ENCODE peak calls at places on chromosome 14, in seven cellular contexts. J is H9, G is mesendoderm, V is neuronal stem cell, Y is IMR-90, K is H1, Z is trophoblast cell. A is an unnamed sample.

GRCh38 chr14:86790408-86791364 is 1202.3 kb downstream of the GALC start:
- DNase-seq in J (no peak), G (peak; percentile 61), V (no peak), Y (no peak), K (no peak), Z (no peak), A (no peak)

GRCh38 chr14:31941487-31941886 is 135.6 kb upstream of the ARHGAP5 start:
- DNase-seq in J (no peak), G (no peak), V (no peak), Y (no peak), K (no peak), Z (no peak), A (no peak)

GRCh38 chr14:24251880-24252288 is 9.5 kb upstream of the TINF2 start:
- DNase-seq in J (no peak), G (no peak), V (no peak), Y (peak; percentile 67), K (no peak), Z (peak; percentile 18), A (peak; percentile 78)

GRCh38 chr14:85531594-85532391 is 1.8 kb downstream of the FLRT2 start:
- DNase-seq in J (peak; percentile 78), G (peak; percentile 91), V (peak; percentile 49), Y (peak; percentile 80), K (no peak), Z (no peak), A (peak; percentile 92)

GRCh38 chr14:22448035-22448904 is 140.8 kb downstream of the DAD1 start:
- DNase-seq in J (no peak), G (no peak), V (no peak), Y (no peak), K (no peak), Z (no peak), A (no peak)

GRCh38 chr14:76844223-76844622 is 18.0 kb downstream of the LRRC74A start:
- DNase-seq in J (peak; percentile 74), G (peak; percentile 77), V (no peak), Y (peak; percentile 29), K (no peak), Z (peak; percentile 21), A (no peak)

GRCh38 chr14:51581017-51581881 is 70.5 kb upstream of the FRMD6 start:
- DNase-seq in J (no peak), G (no peak), V (no peak), Y (peak; percentile 94), K (no peak), Z (peak; percentile 81), A (peak; percentile 88)

GRCh38 chr14:73924337-73924736 is 25.6 kb downstream of the FAM161B start:
- DNase-seq in J (no peak), G (no peak), V (no peak), Y (peak; percentile 81), K (no peak), Z (no peak), A (peak; percentile 15)

GRCh38 chr14:101899263-101899662 is 65.1 kb upstream of the DYNC1H1 start:
- DNase-seq in J (no peak), G (no peak), V (no peak), Y (no peak), K (no peak), Z (peak; percentile 21), A (no peak)

GRCh38 chr14:24351517-24351916 is 11.7 kb upstream of the RIPK3 start:
- DNase-seq in J (no peak), G (no peak), V (no peak), Y (peak; percentile 43), K (no peak), Z (no peak), A (peak; percentile 56)

GRCh38 chr14:30077946-30078345 is 150.3 kb upstream of the PRKD1 start:
- DNase-seq in J (no peak), G (no peak), V (no peak), Y (no peak), K (no peak), Z (no peak), A (no peak)

GRCh38 chr14:24334431-24335271 is at the start of gene ADCY4:
- DNase-seq in J (no peak), G (no peak), V (no peak), Y (no peak), K (no peak), Z (no peak), A (peak; percentile 34)

GRCh38 chr14:56099081-56099797 is 19.0 kb upstream of the PELI2 start:
- DNase-seq in J (no peak), G (peak; percentile 59), V (no peak), Y (no peak), K (no peak), Z (no peak), A (no peak)

GRCh38 chr14:51041117-51041531 is 53.8 kb downstream of the TRIM9 start:
- DNase-seq in J (no peak), G (peak; percentile 23), V (no peak), Y (no peak), K (no peak), Z (no peak), A (no peak)

GRCh38 chr14:72172075-72172474 is 239.8 kb downstream of the RGS6 start:
- DNase-seq in J (no peak), G (no peak), V (no peak), Y (no peak), K (no peak), Z (no peak), A (no peak)

GRCh38 chr14:88013750-88014349 is 8.9 kb downstream of the GPR65 start:
- DNase-seq in J (peak; percentile 69), G (peak; percentile 78), V (peak; percentile 56), Y (peak; percentile 58), K (no peak), Z (peak; percentile 75), A (peak; percentile 73)

GRCh38 chr14:81453166-81453766 is 53.1 kb upstream of the STON2 start:
- DNase-seq in J (peak; percentile 58), G (peak; percentile 72), V (peak; percentile 38), Y (peak; percentile 43), K (no peak), Z (peak; percentile 80), A (peak; percentile 48)

GRCh38 chr14:68939893-68940613 is 39.0 kb downstream of the ACTN1 start:
- DNase-seq in J (no peak), G (peak; percentile 96), V (no peak), Y (peak; percentile 97), K (no peak), Z (peak; percentile 91), A (peak; percentile 98)

GRCh38 chr14:101719708-101720107 is 41.8 kb upstream of the PPP2R5C start:
- DNase-seq in J (peak; percentile 69), G (peak; percentile 71), V (no peak), Y (no peak), K (no peak), Z (no peak), A (no peak)

DNA sequence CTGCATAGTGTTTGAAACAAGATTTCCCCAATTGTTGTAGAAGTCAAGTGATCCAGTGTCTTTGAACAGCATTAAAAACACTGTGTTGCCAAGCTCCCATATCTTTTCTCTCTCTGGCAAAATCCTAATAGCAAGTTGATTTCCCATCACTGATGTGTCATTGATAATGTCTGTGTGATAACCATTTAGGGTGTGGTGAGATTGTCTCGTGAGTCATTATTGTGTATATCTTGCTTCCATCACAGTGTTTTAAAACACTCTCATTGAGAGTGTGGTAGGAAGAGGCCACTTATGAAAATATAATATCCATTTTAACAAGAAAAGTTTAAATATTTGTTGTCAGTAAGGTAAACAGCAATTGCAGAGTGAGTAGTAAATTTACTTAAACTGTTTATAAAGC is 74.7 kb downstream of the PRORP start:
- DNase-seq in J (no peak), G (no peak), V (no peak), Y (peak; percentile 77), K (no peak), Z (peak; percentile 90), A (peak; percentile 69)
- H3K23ac ChIP-seq in J (no peak overlapping the region), G (no peak overlapping the region), V (no peak overlapping the region), Y (no peak overlapping the region), K (no peak overlapping the region), Z (no peak overlapping the region), A (no peak overlapping the region)

GRCh38 chr14:90894241-90894640 is 78.0 kb upstream of the TTC7B start:
- DNase-seq in J (no peak), G (no peak), V (no peak), Y (no peak), K (no peak), Z (no peak), A (no peak)
- H3K23ac ChIP-seq in J (no peak overlapping the region), G (no peak overlapping the region), V (no peak overlapping the region), Y (no peak overlapping the region), K (no peak overlapping the region), Z (no peak overlapping the region), A (no peak overlapping the region)

GRCh38 chr14:75736845-75737485 is 75.9 kb downstream of the TTLL5 start:
- DNase-seq in J (no peak), G (no peak), V (no peak), Y (no peak), K (no peak), Z (no peak), A (no peak)

GRCh38 chr14:75732888-75733287 is 71.8 kb downstream of the TTLL5 start:
- DNase-seq in J (no peak), G (no peak), V (no peak), Y (no peak), K (no peak), Z (no peak), A (no peak)

GRCh38 chr14:75738192-75738591 is 77.1 kb downstream of the TTLL5 start:
- DNase-seq in J (no peak), G (no peak), V (no peak), Y (peak; percentile 14), K (no peak), Z (no peak), A (no peak)

DNA sequence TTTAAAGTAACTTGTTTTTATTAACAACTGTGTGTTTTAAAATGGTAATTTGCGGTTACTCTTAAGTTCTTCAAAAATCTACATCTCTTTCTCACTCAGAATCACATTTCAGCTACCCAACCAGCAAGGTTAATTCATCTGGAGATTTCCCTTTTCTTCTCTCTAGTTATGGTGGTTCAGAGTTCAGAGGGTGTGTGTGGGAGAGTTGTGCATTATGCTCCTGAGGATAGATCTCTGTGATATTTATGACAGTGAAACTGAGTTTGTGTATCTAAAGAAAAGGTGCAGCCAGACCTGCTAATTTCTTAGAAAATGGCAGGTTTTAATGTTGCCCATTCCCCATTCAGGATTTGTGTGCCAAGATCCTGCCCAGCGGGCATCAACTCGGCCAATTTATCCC is 73.8 kb downstream of the TTLL5 start:
- DNase-seq in J (no peak), G (no peak), V (no peak), Y (no peak), K (no peak), Z (no peak), A (no peak)
- H3K23ac ChIP-seq in J (no peak overlapping the region), G (no peak overlapping the region), V (no peak overlapping the region), Y (no peak overlapping the region), K (no peak overlapping the region), Z (no peak overlapping the region), A (no peak overlapping the region)

DNA sequence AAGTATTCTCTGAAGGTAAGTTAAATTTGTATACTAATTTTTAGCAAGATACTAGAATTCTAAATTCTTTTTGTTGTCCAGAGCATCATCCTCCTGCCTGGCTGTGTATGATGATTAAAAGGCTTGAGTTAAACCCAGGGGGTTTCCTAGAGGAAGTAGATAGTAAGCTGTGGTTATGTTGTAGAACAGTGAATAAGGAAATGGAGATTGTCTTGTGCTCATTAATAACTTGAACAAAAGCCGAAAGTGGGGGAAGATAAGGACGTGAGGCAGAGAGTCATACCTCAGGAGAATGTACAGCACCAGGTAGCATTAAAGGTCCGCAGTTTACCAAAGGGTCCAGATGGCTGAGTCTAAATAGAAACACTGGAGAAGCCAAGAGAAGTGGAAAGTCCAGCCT is 42.0 kb downstream of the CKB start:
- DNase-seq in J (no peak), G (no peak), V (no peak), Y (no peak), K (no peak), Z (peak; percentile 8), A (no peak)
- H3K23ac ChIP-seq in J (no peak overlapping the region), G (no peak overlapping the region), V (no peak overlapping the region), Y (no peak overlapping the region), K (no peak overlapping the region), Z (no peak overlapping the region), A (no peak overlapping the region)

GRCh38 chr14:53044486-53044885 is 93.6 kb upstream of the FERMT2 start:
- DNase-seq in J (no peak), G (no peak), V (no peak), Y (peak; percentile 91), K (no peak), Z (peak; percentile 59), A (peak; percentile 70)
- H3K23ac ChIP-seq in J (no peak overlapping the region), G (no peak overlapping the region), V (no peak overlapping the region), Y (peak overlapping the region; percentile 70), K (no peak overlapping the region), Z (no peak overlapping the region), A (no peak overlapping the region)

A was measured in mesenchymal stem cell.